ENCODE peak calls at places on chromosome 17, in ten cellular contexts. W is dorsolateral prefrontal cortex, A is BJ, Q is AG04450, P is ascending aorta, Z is GM12865, O is endodermal cell, M is AG09309, H is mucosa of descending colon, R is fibroblast of mammary gland. E is an unnamed sample.

GRCh38 chr17:3799181-3799627 is 1.8 kb downstream of the ITGAE start:
- DNase-seq in Z (no peak), H (no peak), R (no peak), M (no peak), Q (no peak), P (no peak), W (no peak), O (peak; percentile 78), A (no peak), E (no peak)

GRCh38 chr17:61411944-61412859 is 12.6 kb downstream of the TBX2 start:
- DNase-seq in Q (no peak), M (no peak), O (peak; percentile 96), H (peak; percentile 82), A (no peak), R (peak; percentile 77), W (peak; percentile 56), P (peak; percentile 35), Z (peak; percentile 57), E (peak; percentile 79)

GRCh38 chr17:16250635-16251034 is 33.6 kb downstream of the PIGL start:
- DNase-seq in O (no peak), Q (no peak), Z (no peak), H (no peak), R (peak; percentile 54), P (no peak), M (peak; percentile 55), A (no peak), W (no peak), E (peak; percentile 28)

GRCh38 chr17:72448019-72448418 is 327.2 kb downstream of the SOX9 start:
- DNase-seq in H (no peak), W (no peak), A (no peak), R (no peak), M (no peak), Z (no peak), Q (no peak), P (no peak), O (no peak), E (no peak)

GRCh38 chr17:56593073-56593740 is at the start of gene NOG:
- DNase-seq in A (no peak), H (no peak), P (no peak), Z (no peak), W (no peak), O (peak; percentile 88), R (peak; percentile 17), Q (no peak), M (no peak), E (peak; percentile 63)

GRCh38 chr17:69141802-69142472 is at the start of gene ABCA6:
- DNase-seq in H (no peak), A (peak; percentile 20), O (no peak), Q (no peak), M (peak; percentile 5), W (no peak), Z (no peak), R (peak; percentile 92), P (no peak), E (peak; percentile 35)

GRCh38 chr17:27575100-27575911 is 55.7 kb upstream of the LGALS9 start:
- DNase-seq in M (no peak), R (no peak), H (no peak), W (no peak), P (no peak), Q (no peak), A (no peak), Z (no peak), O (peak; percentile 38), E (no peak)

GRCh38 chr17:5283531-5284315 is 1.6 kb downstream of the RABEP1 start:
- DNase-seq in P (no peak), O (no peak), R (no peak), Q (no peak), A (no peak), M (no peak), H (no peak), W (no peak), Z (no peak), E (peak; percentile 29)

GRCh38 chr17:7024402-7024785 is 1.5 kb downstream of the BCL6B start:
- DNase-seq in A (no peak), M (no peak), W (no peak), P (no peak), R (no peak), H (no peak), O (peak; percentile 50), Z (no peak), Q (no peak), E (no peak)

GRCh38 chr17:1532836-1533602 is 16.6 kb upstream of the INPP5K start:
- DNase-seq in Z (peak; percentile 56), A (no peak), O (peak; percentile 93), W (no peak), M (no peak), H (no peak), P (no peak), Q (no peak), R (no peak), E (no peak)

GRCh38 chr17:39960406-39961053 is 2.3 kb upstream of the GSDMA start:
- DNase-seq in A (no peak), Z (no peak), R (no peak), P (no peak), M (no peak), O (no peak), H (peak; percentile 41), Q (no peak), W (no peak), E (no peak)

GRCh38 chr17:79732804-79733691 is 2.3 kb downstream of the ENPP7 start:
- DNase-seq in H (peak; percentile 31), Q (no peak), O (no peak), R (no peak), Z (peak; percentile 80), W (no peak), A (no peak), M (no peak), P (no peak), E (no peak)

GRCh38 chr17:42112552-42113176 is at the start of gene DHX58:
- DNase-seq in H (peak; percentile 89), P (peak; percentile 39), W (no peak), Z (peak; percentile 97), A (peak; percentile 47), M (peak; percentile 64), Q (peak; percentile 53), R (peak; percentile 82), O (no peak), E (peak; percentile 64)

GRCh38 chr17:17784599-17785264 is 52.1 kb downstream of the SREBF1 start:
- DNase-seq in Q (no peak), R (no peak), W (no peak), O (peak; percentile 82), M (no peak), A (no peak), H (peak; percentile 20), P (no peak), Z (peak; percentile 45), E (no peak)
- TF ChIP-seq CTCF in Q (peak; percentile 36), R (no peak), W (peak; percentile 17), O (peak; percentile 58), M (peak; percentile 26), A (peak; percentile 20), H (no peak), P (no peak), Z (no peak), E (no peak)

DNA sequence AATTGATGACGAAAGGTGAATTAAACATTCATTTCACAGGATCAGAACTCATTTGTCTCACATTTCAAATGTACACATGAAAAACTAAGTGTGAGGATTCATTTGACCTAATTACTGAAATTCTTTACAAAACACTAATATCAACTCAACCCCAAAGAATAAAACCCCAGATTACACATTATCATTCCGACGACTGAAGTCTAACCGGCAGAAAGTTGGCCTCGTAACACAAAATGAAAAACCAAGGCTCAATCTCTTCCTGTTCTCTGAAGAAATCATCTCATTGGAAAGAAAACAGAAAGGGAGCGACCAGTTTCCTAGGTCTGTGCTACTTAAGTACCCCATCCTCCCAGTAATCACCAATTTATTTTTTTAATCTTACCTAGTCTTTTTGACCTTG is 1.8 kb downstream of the JPT1 start:
- DNase-seq in Q (no peak), A (no peak), H (no peak), O (no peak), P (no peak), W (no peak), R (no peak), M (no peak), Z (no peak), E (no peak)
- H3K4me3 ChIP-seq in Q (peak overlapping the region; percentile 94), A (peak overlapping the region; percentile 68), H (no peak overlapping the region), O (peak overlapping the region; percentile 94), P (no peak overlapping the region), W (no peak overlapping the region), R (peak overlapping the region; percentile 91), M (peak overlapping the region; percentile 84), Z (peak overlapping the region; percentile 80), E (peak overlapping the region; percentile 88)

DNA sequence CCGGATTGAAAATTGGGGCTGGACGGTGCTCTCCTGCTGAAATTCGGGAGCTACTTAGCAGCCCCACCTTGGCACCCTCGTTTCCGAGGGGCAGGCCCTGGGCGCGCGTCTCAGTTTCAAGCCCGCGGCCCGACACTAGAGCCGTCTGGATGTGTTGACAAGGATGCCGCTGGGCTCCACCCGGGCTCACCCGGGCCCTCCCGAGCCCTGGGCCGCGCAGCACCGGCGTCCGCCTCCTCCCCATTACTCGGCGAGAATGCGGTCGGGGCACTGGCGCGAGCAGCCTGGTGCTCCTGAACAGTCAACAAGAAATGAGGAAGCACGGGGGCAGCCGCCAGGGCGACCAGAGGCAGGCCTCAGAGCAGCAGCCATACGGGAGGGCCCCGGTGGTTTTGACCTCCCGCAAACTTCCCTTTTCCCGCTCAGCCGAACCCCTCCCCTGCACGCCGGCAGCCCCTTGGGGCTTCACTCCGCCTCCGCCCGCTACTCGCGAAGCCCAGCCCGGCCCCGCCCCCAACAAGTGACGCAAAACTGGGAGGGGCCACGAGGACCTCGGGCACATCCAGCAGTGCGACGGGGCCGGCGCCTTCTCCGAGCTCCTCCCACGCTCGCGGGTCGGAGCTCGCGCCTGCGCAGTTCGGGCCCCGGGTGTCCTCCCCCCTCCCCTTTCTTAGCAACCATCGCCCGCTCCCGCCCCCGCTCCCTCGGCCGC is 447 bp upstream of the SEC14L1 start:
- DNase-seq in M (peak; percentile 87), Q (peak; percentile 96), P (peak; percentile 95), H (peak; percentile 99), R (peak; percentile 96), W (peak; percentile 98), Z (peak; percentile 100), O (peak; percentile 100), A (peak; percentile 79), E (peak; percentile 99)
- TF ChIP-seq CTCF in M (no peak), Q (no peak), P (no peak), H (no peak), R (no peak), W (no peak), Z (no peak), O (no peak), A (no peak), E (no peak)

GRCh38 chr17:29273924-29274323 is 20.0 kb downstream of the NUFIP2 start:
- DNase-seq in M (no peak), H (no peak), P (no peak), Q (no peak), O (no peak), Z (no peak), R (no peak), W (no peak), A (no peak), E (no peak)
- H3K4me3 ChIP-seq in M (no peak overlapping the region), H (no peak overlapping the region), P (no peak overlapping the region), Q (no peak overlapping the region), O (no peak overlapping the region), Z (no peak overlapping the region), R (no peak overlapping the region), W (no peak overlapping the region), A (no peak overlapping the region), E (no peak overlapping the region)

GRCh38 chr17:74373838-74374606 is 6.7 kb downstream of the GPR142 start:
- DNase-seq in A (no peak), O (no peak), P (no peak), Q (no peak), Z (no peak), H (peak; percentile 76), R (no peak), W (peak; percentile 88), M (no peak), E (no peak)
- TF ChIP-seq CTCF in A (no peak), O (no peak), P (no peak), Q (no peak), Z (no peak), H (no peak), R (no peak), W (no peak), M (no peak), E (no peak)